ENCODE peak calls at places on chromosomes 2 and 18, in ten cellular contexts. M is cardiac muscle cell, N is A549, V is heart left ventricle, K is ovary, B is tibial artery, P is PC-9, X is thoracic aorta, W is IMR-90, F is endodermal cell. D is an unnamed sample.

GRCh38 chr2:116580209-116580608 is 1234.3 kb upstream of the DDX18 start:
- DNase-seq in M (no peak), N (no peak), V (no peak), K (no peak), B (no peak), P (no peak), X (no peak), W (no peak), F (no peak), D (no peak)

GRCh38 chr2:3041841-3042600 is 335.6 kb downstream of the EIPR1 start:
- DNase-seq in M (no peak), N (no peak), V (peak; percentile 80), K (no peak), B (no peak), P (no peak), X (no peak), W (no peak), F (peak; percentile 29), D (peak; percentile 93)

GRCh38 chr2:144524190-144524957 is 4.5 kb upstream of the ZEB2 start:
- DNase-seq in M (peak; percentile 78), N (no peak), V (peak; percentile 72), K (peak; percentile 80), B (peak; percentile 70), P (no peak), X (no peak), W (no peak), F (peak; percentile 93), D (peak; percentile 66)

GRCh38 chr2:55879976-55880375 is 43.6 kb downstream of the EFEMP1 start:
- DNase-seq in M (no peak), N (no peak), V (no peak), K (no peak), B (no peak), P (no peak), X (no peak), W (peak; percentile 44), F (no peak), D (no peak)

GRCh38 chr2:181683518-181684453 is 3.5 kb upstream of the NEUROD1 start:
- DNase-seq in M (peak; percentile 5), N (no peak), V (no peak), K (no peak), B (no peak), P (no peak), X (no peak), W (peak; percentile 18), F (peak; percentile 86), D (no peak)

GRCh38 chr18:63195410-63196159 is 124.0 kb downstream of the BCL2 start:
- DNase-seq in M (no peak), N (no peak), V (no peak), K (no peak), B (no peak), P (no peak), X (no peak), W (no peak), F (no peak), D (no peak)

GRCh38 chr18:43869451-43870008 is 592.2 kb upstream of the SYT4 start:
- DNase-seq in M (no peak), N (no peak), V (no peak), K (no peak), B (no peak), P (no peak), X (no peak), W (peak; percentile 28), F (no peak), D (no peak)

GRCh38 chr2:188974184-188974583 is at the start of gene COL3A1:
- DNase-seq in M (peak; percentile 5), N (no peak), V (peak; percentile 49), K (peak; percentile 63), B (peak; percentile 50), P (no peak), X (no peak), W (peak; percentile 80), F (no peak), D (no peak)

GRCh38 chr2:70826696-70827330 is 6.4 kb upstream of the CLEC4F start:
- DNase-seq in M (no peak), N (no peak), V (no peak), K (no peak), B (no peak), P (no peak), X (no peak), W (no peak), F (no peak), D (no peak)

GRCh38 chr2:59256290-59256689 is 1015.2 kb upstream of the FANCL start:
- DNase-seq in M (no peak), N (no peak), V (no peak), K (no peak), B (no peak), P (no peak), X (no peak), W (no peak), F (no peak), D (no peak)

GRCh38 chr2:88199912-88200682 is 30.0 kb downstream of the THNSL2 start:
- DNase-seq in M (peak; percentile 66), N (no peak), V (peak; percentile 39), K (no peak), B (peak; percentile 35), P (no peak), X (no peak), W (no peak), F (peak; percentile 83), D (no peak)

GRCh38 chr18:57839942-57840381 is 36.8 kb upstream of the ATP8B1 start:
- DNase-seq in M (no peak), N (peak; percentile 13), V (no peak), K (no peak), B (no peak), P (peak; percentile 87), X (no peak), W (peak; percentile 92), F (no peak), D (no peak)

GRCh38 chr18:32238635-32239268 is 48.9 kb downstream of the MEP1B start:
- DNase-seq in M (no peak), N (no peak), V (no peak), K (no peak), B (no peak), P (no peak), X (no peak), W (no peak), F (peak; percentile 62), D (no peak)

GRCh38 chr2:172143817-172144216 is 41.1 kb upstream of the DLX2 start:
- DNase-seq in M (no peak), N (no peak), V (no peak), K (no peak), B (no peak), P (no peak), X (no peak), W (no peak), F (no peak), D (no peak)

GRCh38 chr2:45141883-45142866 is 132.9 kb upstream of the SIX2 start:
- DNase-seq in M (no peak), N (no peak), V (no peak), K (no peak), B (no peak), P (no peak), X (no peak), W (no peak), F (no peak), D (no peak)

GRCh38 chr2:174336403-174337336 is 1.9 kb downstream of the SP9 start:
- DNase-seq in M (peak; percentile 79), N (peak; percentile 85), V (no peak), K (no peak), B (no peak), P (no peak), X (no peak), W (no peak), F (peak; percentile 89), D (peak; percentile 33)

GRCh38 chr18:54983041-54983686 is 23.9 kb upstream of the CCDC68 start:
- DNase-seq in M (peak; percentile 52), N (peak; percentile 65), V (no peak), K (no peak), B (no peak), P (peak; percentile 71), X (no peak), W (peak; percentile 76), F (no peak), D (no peak)

GRCh38 chr2:150487537-150488429 is at the start of gene RND3:
- DNase-seq in M (peak; percentile 97), N (peak; percentile 99), V (peak; percentile 96), K (peak; percentile 92), B (peak; percentile 99), P (peak; percentile 90), X (peak; percentile 93), W (peak; percentile 99), F (peak; percentile 98), D (peak; percentile 91)

GRCh38 chr2:134247679-134248078 is 6.2 kb upstream of the MGAT5 start:
- DNase-seq in M (no peak), N (no peak), V (no peak), K (no peak), B (no peak), P (no peak), X (no peak), W (no peak), F (no peak), D (no peak)
- H3K4me1 ChIP-seq in M (peaks cover 15% of the 10 kb centered on the region), N (no peaks in the 10 kb centered on the region), V (peaks cover 88% of the 10 kb centered on the region), K (peaks cover 5% of the 10 kb centered on the region), B (peaks cover 13% of the 10 kb centered on the region), P (no peaks in the 10 kb centered on the region), X (peaks cover 2% of the 10 kb centered on the region), W (peaks cover 13% of the 10 kb centered on the region), F (no peaks in the 10 kb centered on the region), D (peaks cover 12% of the 10 kb centered on the region)

GRCh38 chr2:81706856-81707255 is 1402.3 kb upstream of the LRRTM1 start:
- DNase-seq in M (no peak), N (no peak), V (no peak), K (no peak), B (no peak), P (no peak), X (no peak), W (no peak), F (no peak), D (no peak)
- H3K9me3 ChIP-seq in M (no peaks in the 10 kb centered on the region), N (peaks cover 16% of the 10 kb centered on the region), V (no peaks in the 10 kb centered on the region), K (no peaks in the 10 kb centered on the region), B (no peaks in the 10 kb centered on the region), P (no peaks in the 10 kb centered on the region), X (no peaks in the 10 kb centered on the region), W (peaks cover 2% of the 10 kb centered on the region), F (no peaks in the 10 kb centered on the region), D (no peaks in the 10 kb centered on the region)

DNA sequence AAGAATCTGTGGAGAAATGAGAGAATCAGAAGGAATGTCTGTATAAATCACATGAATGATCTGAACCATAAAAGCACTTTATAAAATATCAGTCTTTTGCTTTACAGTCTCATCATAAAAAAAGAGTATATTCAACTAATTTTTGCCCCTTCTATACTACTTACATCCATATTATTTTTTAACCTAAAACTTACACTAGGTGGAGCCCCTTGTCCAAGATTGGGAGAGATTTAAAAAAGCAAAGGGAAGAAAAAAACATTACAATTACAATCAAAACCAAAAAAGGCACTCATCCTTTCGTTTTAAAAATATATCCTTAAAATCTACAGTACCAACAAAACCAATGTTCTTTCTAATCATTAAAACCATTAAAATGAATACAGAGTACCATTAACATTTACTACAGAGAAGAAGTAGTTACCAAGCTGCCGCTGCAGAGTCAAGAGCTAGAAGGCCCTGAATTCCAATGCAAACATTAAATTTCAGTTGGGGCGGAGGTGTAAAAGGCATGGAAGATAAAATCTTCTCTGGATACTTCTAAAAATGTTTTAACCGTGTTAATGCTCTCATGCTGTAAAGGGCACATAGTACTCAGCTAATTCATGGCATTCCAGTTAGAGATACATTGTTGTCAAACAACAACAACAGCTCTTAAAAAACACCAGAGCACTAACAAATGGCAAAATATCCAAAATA is 56.7 kb upstream of the EPB41L3 start:
- DNase-seq in M (peak; percentile 56), N (no peak), V (no peak), K (no peak), B (no peak), P (no peak), X (no peak), W (peak; percentile 28), F (no peak), D (no peak)
- TF ChIP-seq CTCF in M (peak; percentile 53), N (peak; percentile 40), V (peak; percentile 53), K (no peak), B (peak; percentile 21), P (peak; percentile 44), X (no peak), W (peak; percentile 65), F (peak; percentile 75), D (no peak)

GRCh38 chr2:46992776-46993175 is 77.2 kb upstream of the MCFD2 start:
- DNase-seq in M (no peak), N (no peak), V (no peak), K (no peak), B (no peak), P (no peak), X (no peak), W (no peak), F (no peak), D (no peak)
- H3K4me1 ChIP-seq in M (peaks cover 7% of the 10 kb centered on the region), N (peaks cover 16% of the 10 kb centered on the region), V (peaks cover 25% of the 10 kb centered on the region), K (peaks cover 22% of the 10 kb centered on the region), B (peaks cover 27% of the 10 kb centered on the region), P (peaks cover 5% of the 10 kb centered on the region), X (peaks cover 13% of the 10 kb centered on the region), W (peaks cover 13% of the 10 kb centered on the region), F (no peaks in the 10 kb centered on the region), D (peaks cover 38% of the 10 kb centered on the region)